ENCODE peak calls at places on chromosomes 6 and 20, in four cellular contexts. I, D, E and G are unnamed samples.
A peak's percentile ranks its signal among the peaks of the same experiment; 100 is the strongest.

GRCh38 chr6:155314092-155314772 is at the start of gene TFB1M:
- DNase-seq in I (peak; percentile 99), E (peak; percentile 95), D (peak; percentile 99), G (peak; percentile 97)

GRCh38 chr20:59812286-59813125 is 120.9 kb downstream of the SYCP2 start:
- DNase-seq in I (no peak), D (no peak), E (no peak), G (no peak)

GRCh38 chr20:44736170-44737021 is 9.3 kb upstream of the KCNK15 start:
- DNase-seq in I (peak; percentile 90), E (peak; percentile 91), D (peak; percentile 89), G (peak; percentile 66)

GRCh38 chr6:72218125-72218524 is 331.8 kb downstream of the RIMS1 start:
- DNase-seq in E (peak; percentile 4), D (peak; percentile 83), I (peak; percentile 34), G (peak; percentile 71)

GRCh38 chr20:59823456-59823855 is 110.0 kb downstream of the SYCP2 start:
- DNase-seq in D (no peak), E (no peak), I (no peak), G (peak; percentile 37)

GRCh38 chr6:40585661-40586269 is 1.4 kb downstream of the LRFN2 start:
- DNase-seq in E (no peak), D (no peak), I (no peak), G (no peak)

GRCh38 chr20:22728146-22728745 is 143.9 kb upstream of the FOXA2 start:
- DNase-seq in D (no peak), E (no peak), I (no peak), G (no peak)

GRCh38 chr6:13767121-13767794 is 47.1 kb downstream of the MCUR1 start:
- DNase-seq in I (peak; percentile 44), E (no peak), D (peak; percentile 19), G (peak; percentile 51)

GRCh38 chr6:20126789-20127653 is 85.2 kb downstream of the MBOAT1 start:
- DNase-seq in D (peak; percentile 81), I (peak; percentile 62), E (peak; percentile 62), G (peak; percentile 84)

GRCh38 chr20:51411867-51412266 is 130.7 kb downstream of the NFATC2 start:
- DNase-seq in I (no peak), D (no peak), E (no peak), G (no peak)

GRCh38 chr6:4678506-4679300 is 97.5 kb upstream of the CDYL start:
- DNase-seq in E (no peak), I (no peak), D (no peak), G (no peak)

GRCh38 chr20:37867289-37868195 is 35.4 kb upstream of the VSTM2L start:
- DNase-seq in I (no peak), E (no peak), D (no peak), G (no peak)

GRCh38 chr6:170160031-170160627 is 130.7 kb downstream of the DLL1 start:
- DNase-seq in I (no peak), E (peak; percentile 32), D (no peak), G (no peak)

GRCh38 chr20:40189621-40190020 is 499.4 kb downstream of the MAFB start:
- DNase-seq in D (no peak), E (no peak), I (no peak), G (peak; percentile 16)

GRCh38 chr20:4512891-4513550 is 208.7 kb upstream of the PRND start:
- DNase-seq in E (peak; percentile 92), I (peak; percentile 84), D (no peak), G (peak; percentile 78)

GRCh38 chr20:19304886-19305415 is 92.5 kb downstream of the SLC24A3 start:
- DNase-seq in E (no peak), I (no peak), D (no peak), G (no peak)

GRCh38 chr6:161922631-161923119 is 648.8 kb upstream of the AGPAT4 start:
- DNase-seq in E (peak; percentile 68), I (peak; percentile 42), D (peak; percentile 60), G (peak; percentile 56)

GRCh38 chr6:127997472-127998164 is 96.8 kb upstream of the THEMIS start:
- DNase-seq in E (no peak), D (no peak), I (no peak), G (no peak)

GRCh38 chr20:59765599-59766177 is 161.3 kb downstream of the PHACTR3 start:
- DNase-seq in D (peak; percentile 11), E (peak; percentile 18), I (no peak), G (peak; percentile 27)

GRCh38 chr20:51128198-51128597 is 105.3 kb upstream of the KCNG1 start:
- DNase-seq in I (peak; percentile 43), D (no peak), E (no peak), G (peak; percentile 87)

GRCh38 chr6:158069800-158070195 is 88.1 kb downstream of the SYNJ2 start:
- DNase-seq in D (no peak), I (peak; percentile 71), E (no peak), G (peak; percentile 56)

GRCh38 chr6:168724033-168724432 is 283.0 kb downstream of the SMOC2 start:
- DNase-seq in D (no peak), E (no peak), I (no peak), G (no peak)

GRCh38 chr20:37202267-37202943 is 23.1 kb upstream of the MROH8 start:
- DNase-seq in I (peak; percentile 96), D (peak; percentile 71), E (peak; percentile 76), G (peak; percentile 86)

GRCh38 chr6:148535976-148536375 is 193.3 kb downstream of the SASH1 start:
- DNase-seq in I (no peak), D (no peak), E (no peak), G (peak; percentile 86)

GRCh38 chr6:168213121-168213524 is 106.5 kb downstream of the DACT2 start:
- DNase-seq in I (no peak), E (no peak), D (no peak), G (no peak)

GRCh38 chr20:32678948-32679347 is 5.2 kb upstream of the C20orf203 start:
- DNase-seq in I (peak; percentile 44), D (no peak), E (no peak), G (peak; percentile 83)